ENCODE peak calls at places on chromosomes 3 and 15, in seven cellular contexts. One of them, this sample, is unnamed.

GRCh38 chr3:198080521-198081384 is 120.7 kb downstream of the LMLN start:
- DNase-seq in HCT116: peak
- DNase-seq in GM23338: peak
- DNase-seq in fibroblast of mammary gland: peak
- DNase-seq in right atrium auricular region: no peak
- DNase-seq in omental fat pad: peak
- DNase-seq in astrocyte of the spinal cord: peak
- DNase-seq in this sample: peak

GRCh38 chr15:50873935-50874353 is 34.5 kb upstream of the AP4E1 start:
- DNase-seq in fibroblast of mammary gland: no peak
- DNase-seq in omental fat pad: no peak
- DNase-seq in right atrium auricular region: no peak
- DNase-seq in HCT116: no peak
- DNase-seq in astrocyte of the spinal cord: no peak
- DNase-seq in GM23338: no peak
- DNase-seq in this sample: peak

GRCh38 chr15:65370885-65371284 is 6.9 kb downstream of the IGDCC3 start:
- DNase-seq in right atrium auricular region: no peak
- DNase-seq in astrocyte of the spinal cord: no peak
- DNase-seq in HCT116: no peak
- DNase-seq in GM23338: no peak
- DNase-seq in fibroblast of mammary gland: no peak
- DNase-seq in omental fat pad: no peak
- DNase-seq in this sample: no peak

GRCh38 chr15:78492841-78493240 is 14.5 kb upstream of the HYKK start:
- DNase-seq in right atrium auricular region: no peak
- DNase-seq in omental fat pad: no peak
- DNase-seq in fibroblast of mammary gland: peak
- DNase-seq in HCT116: no peak
- DNase-seq in GM23338: no peak
- DNase-seq in astrocyte of the spinal cord: peak
- DNase-seq in this sample: no peak

GRCh38 chr3:77038928-77039605 is 832 bp upstream of the ROBO2 start:
- DNase-seq in astrocyte of the spinal cord: peak
- DNase-seq in HCT116: no peak
- DNase-seq in right atrium auricular region: no peak
- DNase-seq in omental fat pad: no peak
- DNase-seq in fibroblast of mammary gland: peak
- DNase-seq in GM23338: peak
- DNase-seq in this sample: peak

GRCh38 chr15:59522988-59523461 is 85.0 kb downstream of the FAM81A start:
- DNase-seq in fibroblast of mammary gland: no peak
- DNase-seq in right atrium auricular region: peak
- DNase-seq in GM23338: peak
- DNase-seq in omental fat pad: no peak
- DNase-seq in astrocyte of the spinal cord: no peak
- DNase-seq in HCT116: no peak
- DNase-seq in this sample: no peak

GRCh38 chr3:37999836-38000235 is 9.2 kb downstream of the VILL start:
- DNase-seq in HCT116: no peak
- DNase-seq in GM23338: no peak
- DNase-seq in astrocyte of the spinal cord: no peak
- DNase-seq in right atrium auricular region: no peak
- DNase-seq in omental fat pad: no peak
- DNase-seq in fibroblast of mammary gland: no peak
- DNase-seq in this sample: no peak

GRCh38 chr3:39128951-39129350 is 21.5 kb downstream of the TTC21A start:
- DNase-seq in omental fat pad: no peak
- DNase-seq in HCT116: no peak
- DNase-seq in GM23338: no peak
- DNase-seq in fibroblast of mammary gland: no peak
- DNase-seq in astrocyte of the spinal cord: no peak
- DNase-seq in right atrium auricular region: no peak
- DNase-seq in this sample: no peak

GRCh38 chr3:100335137-100335833 is 728 bp downstream of the NIT2 start:
- DNase-seq in omental fat pad: peak
- DNase-seq in astrocyte of the spinal cord: peak
- DNase-seq in right atrium auricular region: no peak
- DNase-seq in HCT116: no peak
- DNase-seq in GM23338: peak
- DNase-seq in fibroblast of mammary gland: peak
- DNase-seq in this sample: peak

GRCh38 chr3:117610156-117610555 is 900.6 kb downstream of the TUSC7 start:
- DNase-seq in omental fat pad: no peak
- DNase-seq in HCT116: no peak
- DNase-seq in astrocyte of the spinal cord: no peak
- DNase-seq in right atrium auricular region: no peak
- DNase-seq in GM23338: no peak
- DNase-seq in fibroblast of mammary gland: no peak
- DNase-seq in this sample: no peak

GRCh38 chr3:183911763-183912506 is 27.3 kb upstream of the PARL start:
- DNase-seq in fibroblast of mammary gland: no peak
- DNase-seq in right atrium auricular region: no peak
- DNase-seq in HCT116: no peak
- DNase-seq in astrocyte of the spinal cord: no peak
- DNase-seq in omental fat pad: no peak
- DNase-seq in GM23338: no peak
- DNase-seq in this sample: no peak

GRCh38 chr3:134126153-134126552 is 96.4 kb upstream of the SLCO2A1 start:
- DNase-seq in omental fat pad: no peak
- DNase-seq in astrocyte of the spinal cord: no peak
- DNase-seq in right atrium auricular region: no peak
- DNase-seq in HCT116: no peak
- DNase-seq in GM23338: peak
- DNase-seq in fibroblast of mammary gland: peak
- DNase-seq in this sample: no peak

GRCh38 chr3:110133971-110134370 is 796.6 kb upstream of the DPPA4 start:
- DNase-seq in GM23338: no peak
- DNase-seq in omental fat pad: no peak
- DNase-seq in HCT116: no peak
- DNase-seq in right atrium auricular region: no peak
- DNase-seq in astrocyte of the spinal cord: no peak
- DNase-seq in fibroblast of mammary gland: no peak
- DNase-seq in this sample: no peak

GRCh38 chr3:193771736-193772135 is 178.7 kb downstream of the OPA1 start:
- DNase-seq in fibroblast of mammary gland: no peak
- DNase-seq in right atrium auricular region: no peak
- DNase-seq in HCT116: no peak
- DNase-seq in GM23338: no peak
- DNase-seq in astrocyte of the spinal cord: no peak
- DNase-seq in omental fat pad: no peak
- DNase-seq in this sample: no peak

GRCh38 chr3:195546130-195546560 is 3.0 kb upstream of the PPP1R2 start:
- DNase-seq in astrocyte of the spinal cord: peak
- DNase-seq in right atrium auricular region: peak
- DNase-seq in HCT116: peak
- DNase-seq in omental fat pad: peak
- DNase-seq in GM23338: no peak
- DNase-seq in fibroblast of mammary gland: peak
- DNase-seq in this sample: peak

GRCh38 chr3:131388400-131388799 is 6.8 kb downstream of the NUDT16 start:
- DNase-seq in right atrium auricular region: no peak
- DNase-seq in HCT116: no peak
- DNase-seq in fibroblast of mammary gland: peak
- DNase-seq in GM23338: no peak
- DNase-seq in astrocyte of the spinal cord: no peak
- DNase-seq in omental fat pad: no peak
- DNase-seq in this sample: no peak

GRCh38 chr3:187261541-187261969 is 30.0 kb downstream of the MASP1 start:
- DNase-seq in HCT116: no peak
- DNase-seq in astrocyte of the spinal cord: peak
- DNase-seq in fibroblast of mammary gland: peak
- DNase-seq in GM23338: no peak
- DNase-seq in omental fat pad: no peak
- DNase-seq in right atrium auricular region: no peak
- DNase-seq in this sample: no peak

GRCh38 chr15:57432141-57432701 is 55.9 kb downstream of the CGNL1 start:
- DNase-seq in fibroblast of mammary gland: no peak
- DNase-seq in omental fat pad: no peak
- DNase-seq in right atrium auricular region: no peak
- DNase-seq in GM23338: peak
- DNase-seq in astrocyte of the spinal cord: no peak
- DNase-seq in HCT116: no peak
- DNase-seq in this sample: no peak

GRCh38 chr15:40441012-40441735 is 421 bp downstream of the BAHD1 start:
- DNase-seq in GM23338: peak
- DNase-seq in omental fat pad: no peak
- DNase-seq in astrocyte of the spinal cord: no peak
- DNase-seq in fibroblast of mammary gland: no peak
- DNase-seq in HCT116: no peak
- DNase-seq in right atrium auricular region: no peak
- DNase-seq in this sample: no peak

DNA sequence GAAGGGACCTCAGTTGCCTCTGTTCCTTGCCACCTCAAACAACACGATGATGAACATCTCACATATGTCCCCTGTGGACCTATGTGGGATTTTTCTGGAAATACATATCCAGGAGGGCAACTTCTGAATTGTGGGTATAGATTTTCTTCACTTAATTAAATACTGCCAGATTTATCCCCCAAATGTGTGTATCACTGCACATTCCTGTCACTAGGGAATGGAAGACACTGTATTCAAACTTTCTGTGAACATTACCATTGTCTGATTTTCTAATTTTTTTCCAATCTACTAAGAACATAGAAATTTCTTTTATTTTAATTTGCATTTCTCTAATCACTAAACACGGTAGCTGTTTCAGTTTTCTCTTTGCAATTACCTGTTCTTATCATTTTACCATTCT is 102.0 kb upstream of the MRPS22 start:
- DNase-seq in fibroblast of mammary gland: no peak
- DNase-seq in astrocyte of the spinal cord: no peak
- DNase-seq in right atrium auricular region: no peak
- DNase-seq in HCT116: no peak
- DNase-seq in GM23338: no peak
- DNase-seq in omental fat pad: no peak
- DNase-seq in this sample: no peak
- TF ChIP-seq CTCF in fibroblast of mammary gland: peak
- TF ChIP-seq CTCF in astrocyte of the spinal cord: peak
- TF ChIP-seq CTCF in right atrium auricular region: no peak
- TF ChIP-seq CTCF in HCT116: no peak
- TF ChIP-seq CTCF in GM23338: peak
- TF ChIP-seq CTCF in omental fat pad: no peak
- TF ChIP-seq CTCF in this sample: no peak

DNA sequence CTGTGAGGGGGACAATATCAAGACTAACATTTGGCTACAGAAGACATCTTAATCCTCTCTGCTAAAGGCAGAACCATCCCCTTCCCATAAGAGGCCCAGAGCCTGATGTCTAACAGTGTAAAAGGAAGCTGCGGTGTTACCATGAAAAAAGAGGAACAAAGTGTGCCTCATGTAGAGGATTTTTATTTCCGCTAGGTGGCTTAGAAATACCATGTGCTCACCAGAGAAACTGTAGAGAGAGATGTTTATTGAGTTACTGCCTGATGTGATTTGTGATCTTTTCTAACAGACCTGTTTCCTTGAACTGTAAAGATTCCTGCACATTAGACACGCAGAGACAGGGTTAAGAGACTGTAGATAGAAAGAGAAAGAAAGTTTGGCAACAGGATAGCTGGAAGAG is 22.1 kb downstream of the OR5H15 start:
- DNase-seq in HCT116: peak
- DNase-seq in right atrium auricular region: no peak
- DNase-seq in fibroblast of mammary gland: no peak
- DNase-seq in omental fat pad: no peak
- DNase-seq in astrocyte of the spinal cord: no peak
- DNase-seq in GM23338: peak
- DNase-seq in this sample: no peak
- TF ChIP-seq CTCF in HCT116: peak
- TF ChIP-seq CTCF in right atrium auricular region: no peak
- TF ChIP-seq CTCF in fibroblast of mammary gland: peak
- TF ChIP-seq CTCF in omental fat pad: no peak
- TF ChIP-seq CTCF in astrocyte of the spinal cord: no peak
- TF ChIP-seq CTCF in GM23338: peak
- TF ChIP-seq CTCF in this sample: no peak

GRCh38 chr3:74301058-74301457 is 313.4 kb downstream of the CNTN3 start:
- DNase-seq in HCT116: no peak
- DNase-seq in right atrium auricular region: no peak
- DNase-seq in fibroblast of mammary gland: no peak
- DNase-seq in omental fat pad: no peak
- DNase-seq in GM23338: no peak
- DNase-seq in astrocyte of the spinal cord: no peak
- DNase-seq in this sample: no peak
- TF ChIP-seq CTCF in HCT116: no peak
- TF ChIP-seq CTCF in right atrium auricular region: no peak
- TF ChIP-seq CTCF in fibroblast of mammary gland: no peak
- TF ChIP-seq CTCF in omental fat pad: no peak
- TF ChIP-seq CTCF in GM23338: no peak
- TF ChIP-seq CTCF in astrocyte of the spinal cord: no peak
- TF ChIP-seq CTCF in this sample: no peak

DNA sequence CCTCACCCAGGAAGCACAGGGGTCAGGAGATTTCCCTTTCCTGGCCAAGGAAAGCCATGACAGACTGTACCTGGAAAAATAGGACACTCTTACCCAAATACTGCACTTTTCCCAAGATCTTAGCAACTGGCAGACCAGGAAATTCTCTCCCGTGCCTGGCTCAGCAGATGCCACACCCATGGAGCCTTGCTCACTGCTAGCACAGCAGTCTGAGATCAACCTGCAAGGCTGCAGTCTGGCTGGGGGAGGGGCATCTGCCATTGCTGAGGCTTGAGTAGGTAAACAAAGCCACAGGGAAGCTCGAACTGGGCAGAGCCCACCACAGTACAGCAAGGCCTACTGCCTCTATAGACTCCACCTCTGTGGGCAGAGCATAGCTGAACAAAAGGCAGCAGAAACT is 567.3 kb upstream of the LMCD1 start:
- DNase-seq in astrocyte of the spinal cord: no peak
- DNase-seq in GM23338: no peak
- DNase-seq in fibroblast of mammary gland: no peak
- DNase-seq in right atrium auricular region: no peak
- DNase-seq in HCT116: no peak
- DNase-seq in omental fat pad: no peak
- DNase-seq in this sample: no peak
- TF ChIP-seq CTCF in astrocyte of the spinal cord: no peak
- TF ChIP-seq CTCF in GM23338: no peak
- TF ChIP-seq CTCF in fibroblast of mammary gland: no peak
- TF ChIP-seq CTCF in right atrium auricular region: no peak
- TF ChIP-seq CTCF in HCT116: no peak
- TF ChIP-seq CTCF in omental fat pad: no peak
- TF ChIP-seq CTCF in this sample: no peak

GRCh38 chr3:55494976-55495375 is 7.9 kb upstream of the WNT5A start:
- DNase-seq in astrocyte of the spinal cord: no peak
- DNase-seq in right atrium auricular region: no peak
- DNase-seq in omental fat pad: no peak
- DNase-seq in HCT116: no peak
- DNase-seq in GM23338: no peak
- DNase-seq in fibroblast of mammary gland: no peak
- DNase-seq in this sample: no peak
- TF ChIP-seq CTCF in astrocyte of the spinal cord: no peak
- TF ChIP-seq CTCF in right atrium auricular region: no peak
- TF ChIP-seq CTCF in omental fat pad: no peak
- TF ChIP-seq CTCF in HCT116: no peak
- TF ChIP-seq CTCF in GM23338: no peak
- TF ChIP-seq CTCF in fibroblast of mammary gland: no peak
- TF ChIP-seq CTCF in this sample: no peak

DNA sequence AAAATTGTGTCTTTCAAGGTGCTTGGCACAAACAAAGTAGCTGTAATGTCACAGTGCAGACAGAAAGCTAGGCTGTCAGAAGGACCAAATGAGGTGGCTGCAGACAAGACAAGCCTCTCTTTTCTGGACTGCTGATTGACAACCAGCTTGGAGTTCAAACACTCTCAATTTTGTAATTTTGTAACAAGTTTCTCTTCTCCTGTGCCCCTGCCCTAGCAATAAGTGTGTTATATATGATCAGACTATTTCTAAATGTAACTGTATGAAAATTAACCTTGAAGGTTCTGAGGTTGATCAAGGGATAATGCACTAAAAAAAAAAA is 172.0 kb downstream of the P3H2 start:
- DNase-seq in astrocyte of the spinal cord: no peak
- DNase-seq in GM23338: no peak
- DNase-seq in right atrium auricular region: no peak
- DNase-seq in HCT116: no peak
- DNase-seq in omental fat pad: no peak
- DNase-seq in fibroblast of mammary gland: no peak
- DNase-seq in this sample: no peak
- TF ChIP-seq CTCF in astrocyte of the spinal cord: no peak
- TF ChIP-seq CTCF in GM23338: no peak
- TF ChIP-seq CTCF in right atrium auricular region: no peak
- TF ChIP-seq CTCF in HCT116: no peak
- TF ChIP-seq CTCF in omental fat pad: no peak
- TF ChIP-seq CTCF in fibroblast of mammary gland: no peak
- TF ChIP-seq CTCF in this sample: no peak